ENCODE peak calls at places on chromosomes 1 and 21, in seven cellular contexts. One of them, this sample, is unnamed.

GRCh38 chr1:93779540-93780121 is 98.0 kb upstream of the BCAR3 start:
- DNase-seq in trophoblast cell: peak
- DNase-seq in neuronal stem cell: no peak
- DNase-seq in H9: peak
- DNase-seq in H1: no peak
- DNase-seq in mesenchymal stem cell: peak
- DNase-seq in IMR-90: peak
- DNase-seq in this sample: peak

GRCh38 chr21:45972716-45973474 is 8.7 kb upstream of the COL6A1 start:
- DNase-seq in neuronal stem cell: no peak
- DNase-seq in H1: peak
- DNase-seq in trophoblast cell: no peak
- DNase-seq in H9: no peak
- DNase-seq in mesenchymal stem cell: peak
- DNase-seq in IMR-90: peak
- DNase-seq in this sample: peak

GRCh38 chr1:228478912-228479665 is 8.1 kb upstream of the RNF187 start:
- DNase-seq in IMR-90: no peak
- DNase-seq in mesenchymal stem cell: no peak
- DNase-seq in neuronal stem cell: no peak
- DNase-seq in trophoblast cell: no peak
- DNase-seq in H1: peak
- DNase-seq in H9: peak
- DNase-seq in this sample: peak

GRCh38 chr1:214174508-214175199 is 106.3 kb upstream of the SMYD2 start:
- DNase-seq in H1: no peak
- DNase-seq in IMR-90: no peak
- DNase-seq in neuronal stem cell: no peak
- DNase-seq in trophoblast cell: no peak
- DNase-seq in H9: no peak
- DNase-seq in mesenchymal stem cell: no peak
- DNase-seq in this sample: no peak

GRCh38 chr1:16143005-16143565 is 12.8 kb downstream of the EPHA2 start:
- DNase-seq in H9: no peak
- DNase-seq in neuronal stem cell: no peak
- DNase-seq in H1: no peak
- DNase-seq in trophoblast cell: no peak
- DNase-seq in mesenchymal stem cell: no peak
- DNase-seq in IMR-90: no peak
- DNase-seq in this sample: no peak

GRCh38 chr1:203686091-203686632 is 59.5 kb downstream of the ATP2B4 start:
- DNase-seq in H9: no peak
- DNase-seq in neuronal stem cell: no peak
- DNase-seq in IMR-90: peak
- DNase-seq in H1: no peak
- DNase-seq in trophoblast cell: no peak
- DNase-seq in mesenchymal stem cell: peak
- DNase-seq in this sample: no peak

GRCh38 chr21:42304556-42305454 is 10.4 kb downstream of the TFF3 start:
- DNase-seq in H9: no peak
- DNase-seq in neuronal stem cell: no peak
- DNase-seq in IMR-90: no peak
- DNase-seq in mesenchymal stem cell: no peak
- DNase-seq in H1: no peak
- DNase-seq in trophoblast cell: no peak
- DNase-seq in this sample: no peak

GRCh38 chr1:197798492-197798891 is 23.2 kb upstream of the DENND1B start:
- DNase-seq in H1: no peak
- DNase-seq in trophoblast cell: no peak
- DNase-seq in IMR-90: no peak
- DNase-seq in neuronal stem cell: no peak
- DNase-seq in mesenchymal stem cell: peak
- DNase-seq in H9: no peak
- DNase-seq in this sample: no peak

GRCh38 chr1:117003253-117003875 is 1.8 kb downstream of the CD101 start:
- DNase-seq in H1: no peak
- DNase-seq in trophoblast cell: peak
- DNase-seq in H9: no peak
- DNase-seq in neuronal stem cell: no peak
- DNase-seq in IMR-90: no peak
- DNase-seq in mesenchymal stem cell: no peak
- DNase-seq in this sample: peak

GRCh38 chr1:182615468-182616129 is 11.4 kb upstream of the RGS16 start:
- DNase-seq in H9: no peak
- DNase-seq in H1: no peak
- DNase-seq in mesenchymal stem cell: peak
- DNase-seq in IMR-90: no peak
- DNase-seq in neuronal stem cell: peak
- DNase-seq in trophoblast cell: no peak
- DNase-seq in this sample: peak

GRCh38 chr1:178330848-178331497 is 165.8 kb downstream of the CLEC20A start:
- DNase-seq in neuronal stem cell: no peak
- DNase-seq in H1: no peak
- DNase-seq in IMR-90: no peak
- DNase-seq in mesenchymal stem cell: no peak
- DNase-seq in H9: no peak
- DNase-seq in trophoblast cell: no peak
- DNase-seq in this sample: no peak

GRCh38 chr1:167297222-167298214 is 76.8 kb downstream of the POU2F1 start:
- DNase-seq in H9: no peak
- DNase-seq in neuronal stem cell: no peak
- DNase-seq in mesenchymal stem cell: peak
- DNase-seq in trophoblast cell: peak
- DNase-seq in H1: no peak
- DNase-seq in IMR-90: peak
- DNase-seq in this sample: no peak

GRCh38 chr21:44437371-44437695 is 18.0 kb upstream of the LRRC3 start:
- DNase-seq in neuronal stem cell: no peak
- DNase-seq in H9: no peak
- DNase-seq in mesenchymal stem cell: no peak
- DNase-seq in IMR-90: no peak
- DNase-seq in trophoblast cell: no peak
- DNase-seq in H1: no peak
- DNase-seq in this sample: no peak

GRCh38 chr1:65897485-65897884 is 104.8 kb downstream of the PDE4B start:
- DNase-seq in H1: no peak
- DNase-seq in H9: no peak
- DNase-seq in mesenchymal stem cell: no peak
- DNase-seq in neuronal stem cell: no peak
- DNase-seq in trophoblast cell: no peak
- DNase-seq in IMR-90: no peak
- DNase-seq in this sample: no peak

GRCh38 chr1:55437692-55438091 is 222.5 kb upstream of the USP24 start:
- DNase-seq in H1: no peak
- DNase-seq in IMR-90: no peak
- DNase-seq in H9: no peak
- DNase-seq in mesenchymal stem cell: no peak
- DNase-seq in trophoblast cell: no peak
- DNase-seq in neuronal stem cell: no peak
- DNase-seq in this sample: no peak

GRCh38 chr21:42539342-42539741 is 25.7 kb downstream of the SLC37A1 start:
- DNase-seq in neuronal stem cell: no peak
- DNase-seq in trophoblast cell: no peak
- DNase-seq in mesenchymal stem cell: no peak
- DNase-seq in H1: no peak
- DNase-seq in H9: no peak
- DNase-seq in IMR-90: no peak
- DNase-seq in this sample: no peak

GRCh38 chr1:243712242-243712641 is 137.8 kb downstream of the AKT3 start:
- DNase-seq in H9: no peak
- DNase-seq in neuronal stem cell: no peak
- DNase-seq in H1: no peak
- DNase-seq in trophoblast cell: no peak
- DNase-seq in IMR-90: no peak
- DNase-seq in mesenchymal stem cell: no peak
- DNase-seq in this sample: no peak

GRCh38 chr1:180498594-180498993 is 3.8 kb downstream of the ACBD6 start:
- DNase-seq in H9: no peak
- DNase-seq in H1: no peak
- DNase-seq in mesenchymal stem cell: no peak
- DNase-seq in neuronal stem cell: no peak
- DNase-seq in trophoblast cell: peak
- DNase-seq in IMR-90: no peak
- DNase-seq in this sample: peak

GRCh38 chr1:94025383-94026340 is 95.3 kb downstream of the ABCA4 start:
- DNase-seq in mesenchymal stem cell: peak
- DNase-seq in IMR-90: peak
- DNase-seq in H1: no peak
- DNase-seq in H9: no peak
- DNase-seq in neuronal stem cell: peak
- DNase-seq in trophoblast cell: peak
- DNase-seq in this sample: peak

GRCh38 chr1:235504122-235504493 is at the start of gene B3GALNT2:
- DNase-seq in neuronal stem cell: no peak
- DNase-seq in H1: no peak
- DNase-seq in IMR-90: no peak
- DNase-seq in mesenchymal stem cell: no peak
- DNase-seq in H9: no peak
- DNase-seq in trophoblast cell: peak
- DNase-seq in this sample: no peak

GRCh38 chr1:116179398-116179797 is 68.2 kb downstream of the MAB21L3 start:
- DNase-seq in neuronal stem cell: no peak
- DNase-seq in H9: no peak
- DNase-seq in IMR-90: no peak
- DNase-seq in H1: no peak
- DNase-seq in trophoblast cell: peak
- DNase-seq in mesenchymal stem cell: no peak
- DNase-seq in this sample: no peak

GRCh38 chr1:18575620-18576019 is 55.0 kb upstream of the PAX7 start:
- DNase-seq in trophoblast cell: peak
- DNase-seq in neuronal stem cell: peak
- DNase-seq in H9: peak
- DNase-seq in IMR-90: peak
- DNase-seq in mesenchymal stem cell: peak
- DNase-seq in H1: peak
- DNase-seq in this sample: peak

GRCh38 chr1:242743983-242744780 is 219.7 kb upstream of the PLD5 start:
- DNase-seq in mesenchymal stem cell: no peak
- DNase-seq in neuronal stem cell: no peak
- DNase-seq in trophoblast cell: no peak
- DNase-seq in H9: no peak
- DNase-seq in H1: no peak
- DNase-seq in IMR-90: no peak
- DNase-seq in this sample: no peak

DNA sequence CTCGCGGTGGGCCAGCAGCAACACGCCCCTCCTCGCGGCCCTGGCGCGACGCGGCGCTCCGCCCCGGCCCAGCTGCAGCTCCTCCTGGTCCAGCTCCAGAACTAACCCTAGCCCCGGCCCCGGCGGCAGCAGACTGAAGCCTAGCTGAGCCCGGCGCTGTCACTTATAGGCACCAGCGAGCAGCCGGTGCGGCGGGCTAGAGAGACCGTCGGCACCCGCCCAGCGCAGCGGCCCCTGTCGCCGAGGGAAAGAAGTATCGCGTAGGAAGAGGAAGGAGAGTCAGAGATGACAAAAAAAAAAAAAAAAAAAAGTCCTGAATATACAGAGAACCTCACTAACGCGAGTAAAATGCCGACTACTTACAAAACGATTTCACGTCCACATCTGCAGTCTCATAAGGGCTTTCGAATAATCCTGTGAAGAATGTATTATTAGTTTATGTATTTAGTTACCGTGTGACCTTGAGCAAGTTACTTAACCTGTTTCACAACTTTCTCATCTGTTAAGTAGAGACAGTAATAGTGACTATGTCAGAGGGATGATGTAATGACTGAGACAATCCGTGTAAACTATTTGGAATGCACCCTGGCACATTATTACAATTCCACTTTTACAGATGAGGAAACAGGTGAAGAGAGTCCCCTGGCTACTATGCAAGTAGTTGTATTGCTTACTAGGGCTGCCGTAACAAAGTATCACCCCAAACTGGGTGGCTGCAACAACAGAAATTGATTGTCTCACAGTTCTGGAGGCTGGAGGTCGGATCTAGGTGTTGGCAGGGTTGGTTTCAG is at the start of gene SLC9A1:
- DNase-seq in H9: peak
- DNase-seq in trophoblast cell: peak
- DNase-seq in mesenchymal stem cell: peak
- DNase-seq in neuronal stem cell: peak
- DNase-seq in IMR-90: peak
- DNase-seq in H1: peak
- DNase-seq in this sample: peak
- H4K8ac ChIP-seq in H9: no peak
- H4K8ac ChIP-seq in trophoblast cell: peak
- H4K8ac ChIP-seq in mesenchymal stem cell: peak
- H4K8ac ChIP-seq in neuronal stem cell: no peak
- H4K8ac ChIP-seq in IMR-90: peak
- H4K8ac ChIP-seq in H1: peak
- H4K8ac ChIP-seq in this sample: peak

GRCh38 chr1:156738916-156739315 is 2.0 kb downstream of the MRPL24 start:
- DNase-seq in mesenchymal stem cell: no peak
- DNase-seq in H1: no peak
- DNase-seq in H9: no peak
- DNase-seq in trophoblast cell: no peak
- DNase-seq in neuronal stem cell: no peak
- DNase-seq in IMR-90: no peak
- DNase-seq in this sample: no peak
- H3K4ac ChIP-seq in mesenchymal stem cell: no peak
- H3K4ac ChIP-seq in H1: no peak
- H3K4ac ChIP-seq in H9: no peak
- H3K4ac ChIP-seq in trophoblast cell: no peak
- H3K4ac ChIP-seq in neuronal stem cell: no peak
- H3K4ac ChIP-seq in IMR-90: no peak
- H3K4ac ChIP-seq in this sample: no peak

DNA sequence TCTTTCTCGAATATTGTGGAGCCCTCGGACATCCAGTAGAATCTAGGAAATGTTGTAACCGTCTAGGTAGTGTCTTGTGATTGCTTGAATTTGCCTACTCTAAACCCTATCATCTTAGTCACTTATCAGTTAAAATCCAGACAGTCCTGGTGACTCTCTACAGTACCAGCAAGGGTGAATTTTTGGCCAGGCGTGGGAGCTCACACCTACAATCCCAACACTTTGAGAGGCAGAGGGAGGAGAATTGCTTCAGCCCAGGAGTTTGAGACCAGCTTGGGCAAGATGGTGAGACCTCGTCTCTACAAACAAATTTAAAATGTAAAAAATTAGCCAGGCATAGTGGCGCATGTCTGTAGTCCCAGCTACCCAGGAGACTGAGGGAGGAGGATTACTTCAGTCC is 230.9 kb downstream of the CHRM3 start:
- DNase-seq in IMR-90: no peak
- DNase-seq in H1: no peak
- DNase-seq in neuronal stem cell: no peak
- DNase-seq in H9: no peak
- DNase-seq in mesenchymal stem cell: no peak
- DNase-seq in trophoblast cell: peak
- DNase-seq in this sample: no peak
- H4K8ac ChIP-seq in IMR-90: no peak
- H4K8ac ChIP-seq in H1: no peak
- H4K8ac ChIP-seq in neuronal stem cell: no peak
- H4K8ac ChIP-seq in H9: no peak
- H4K8ac ChIP-seq in mesenchymal stem cell: no peak
- H4K8ac ChIP-seq in trophoblast cell: no peak
- H4K8ac ChIP-seq in this sample: no peak

DNA sequence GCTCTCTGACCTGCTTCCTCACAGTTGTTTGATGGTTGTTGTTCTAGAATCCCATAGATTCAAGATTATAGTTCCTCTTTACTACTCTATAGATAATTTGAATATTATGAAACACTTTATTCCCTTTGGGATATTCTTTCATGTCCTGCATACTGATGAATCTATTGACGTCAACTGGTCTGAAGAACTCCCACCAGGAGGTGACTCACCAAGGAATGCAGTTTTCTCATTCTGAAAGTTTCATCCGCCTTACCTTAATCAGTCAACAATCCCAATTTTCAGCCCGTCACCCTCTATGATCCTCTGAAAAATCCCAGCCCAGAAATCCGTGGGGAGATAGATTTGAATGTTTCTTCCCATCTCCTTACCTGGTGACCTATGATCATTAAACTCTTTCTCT is 834.1 kb upstream of the PRMT6 start:
- DNase-seq in trophoblast cell: peak
- DNase-seq in IMR-90: no peak
- DNase-seq in mesenchymal stem cell: peak
- DNase-seq in neuronal stem cell: no peak
- DNase-seq in H1: no peak
- DNase-seq in H9: no peak
- DNase-seq in this sample: peak
- H3K4ac ChIP-seq in trophoblast cell: no peak
- H3K4ac ChIP-seq in IMR-90: no peak
- H3K4ac ChIP-seq in mesenchymal stem cell: no peak
- H3K4ac ChIP-seq in neuronal stem cell: no peak
- H3K4ac ChIP-seq in H1: no peak
- H3K4ac ChIP-seq in H9: no peak
- H3K4ac ChIP-seq in this sample: no peak

This sample was measured in mesendoderm.